ENCODE peak calls at places on chromosomes 1 and 21, in five cellular contexts. L, T, Y, O and B are unnamed samples.

GRCh38 chr1:232704694-232705680 is 75.1 kb upstream of the SIPA1L2 start:
- DNase-seq in L (peak), T (peak), Y (no peak), O (peak), B (no peak)

GRCh38 chr1:178011101-178011828 is 41.4 kb upstream of the SEC16B start:
- DNase-seq in L (no peak), T (peak), Y (no peak), O (no peak), B (no peak)

GRCh38 chr21:16082038-16082816 is 352.4 kb downstream of the USP25 start:
- DNase-seq in L (no peak), T (peak), Y (no peak), O (no peak), B (peak)

GRCh38 chr1:7608628-7609295 is 162.3 kb upstream of the VAMP3 start:
- DNase-seq in L (no peak), T (no peak), Y (no peak), O (no peak), B (no peak)

GRCh38 chr1:184143449-184143848 is 91.9 kb downstream of the TSEN15 start:
- DNase-seq in L (no peak), T (no peak), Y (no peak), O (no peak), B (no peak)

GRCh38 chr1:226120398-226120797 is 57.9 kb downstream of the H3-3A start:
- DNase-seq in L (no peak), T (no peak), Y (peak), O (no peak), B (no peak)

GRCh38 chr1:176450526-176450925 is 12.4 kb upstream of the PAPPA2 start:
- DNase-seq in L (peak), T (no peak), Y (no peak), O (no peak), B (no peak)

GRCh38 chr21:33643658-33644311 is 1.5 kb downstream of the ITSN1 start:
- DNase-seq in L (no peak), T (peak), Y (no peak), O (no peak), B (no peak)

GRCh38 chr1:223177681-223178080 is 34.6 kb upstream of the TLR5 start:
- DNase-seq in L (peak), T (no peak), Y (no peak), O (peak), B (no peak)

GRCh38 chr1:109620396-109620817 is 770 bp downstream of the AMPD2 start:
- DNase-seq in L (peak), T (peak), Y (no peak), O (no peak), B (no peak)

GRCh38 chr1:170162385-170163226 is 16.8 kb downstream of the NTMT2 start:
- DNase-seq in L (no peak), T (peak), Y (no peak), O (peak), B (no peak)

GRCh38 chr1:170168263-170168662 is 22.5 kb downstream of the NTMT2 start:
- DNase-seq in L (no peak), T (peak), Y (no peak), O (no peak), B (no peak)

GRCh38 chr1:170164103-170164763 is 18.5 kb downstream of the NTMT2 start:
- DNase-seq in L (no peak), T (no peak), Y (no peak), O (no peak), B (no peak)

DNA sequence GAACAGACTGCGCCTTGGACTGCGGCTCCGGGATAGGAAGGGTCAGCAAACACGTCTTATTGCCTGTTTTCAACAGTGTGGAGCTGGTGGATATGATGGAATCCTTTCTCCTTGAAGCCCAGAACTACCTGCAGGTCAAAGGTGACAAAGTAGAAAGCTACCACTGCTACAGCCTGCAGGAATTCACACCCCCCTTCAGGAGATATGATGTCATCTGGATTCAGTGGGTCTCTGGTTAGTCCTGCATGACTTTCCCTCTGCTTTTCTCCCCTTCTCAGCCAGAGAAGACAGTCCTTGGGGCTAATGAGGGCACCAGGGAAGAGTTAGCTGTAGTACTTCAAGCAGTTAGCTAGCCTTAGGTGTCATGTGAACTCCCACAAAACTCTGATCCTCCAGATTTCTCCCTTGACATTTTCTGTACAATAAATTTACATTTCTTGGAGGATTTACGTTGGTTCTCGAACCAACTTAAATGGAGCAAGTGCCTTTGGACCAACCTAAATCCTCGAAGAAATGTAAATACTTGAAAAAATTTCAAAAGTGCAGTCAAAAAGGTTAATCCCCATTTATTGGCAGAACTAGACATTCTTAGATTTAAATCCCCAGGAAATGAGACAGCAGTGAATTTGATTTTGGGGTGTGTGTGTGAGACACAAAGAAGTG is 20.9 kb downstream of the NTMT2 start:
- DNase-seq in L (no peak), T (no peak), Y (no peak), O (no peak), B (no peak)
- TF ChIP-seq CTCF in L (no peak), T (no peak), Y (no peak), O (no peak), B (no peak)

GRCh38 chr1:39672551-39672947 is 642 bp upstream of the NT5C1A start:
- DNase-seq in L (no peak), T (no peak), Y (peak), O (no peak), B (no peak)
- TF ChIP-seq CTCF in L (no peak), T (peak), Y (peak), O (no peak), B (peak)

GRCh38 chr21:38171723-38172344 is 85.0 kb upstream of the KCNJ15 start:
- DNase-seq in L (peak), T (peak), Y (no peak), O (no peak), B (no peak)

GRCh38 chr21:38170705-38171682 is 85.8 kb upstream of the KCNJ15 start:
- DNase-seq in L (no peak), T (peak), Y (no peak), O (no peak), B (no peak)

GRCh38 chr21:38166214-38166547 is 90.6 kb upstream of the KCNJ15 start:
- DNase-seq in L (no peak), T (no peak), Y (no peak), O (no peak), B (no peak)

GRCh38 chr21:38167345-38167744 is 89.4 kb upstream of the KCNJ15 start:
- DNase-seq in L (no peak), T (no peak), Y (no peak), O (no peak), B (no peak)

DNA sequence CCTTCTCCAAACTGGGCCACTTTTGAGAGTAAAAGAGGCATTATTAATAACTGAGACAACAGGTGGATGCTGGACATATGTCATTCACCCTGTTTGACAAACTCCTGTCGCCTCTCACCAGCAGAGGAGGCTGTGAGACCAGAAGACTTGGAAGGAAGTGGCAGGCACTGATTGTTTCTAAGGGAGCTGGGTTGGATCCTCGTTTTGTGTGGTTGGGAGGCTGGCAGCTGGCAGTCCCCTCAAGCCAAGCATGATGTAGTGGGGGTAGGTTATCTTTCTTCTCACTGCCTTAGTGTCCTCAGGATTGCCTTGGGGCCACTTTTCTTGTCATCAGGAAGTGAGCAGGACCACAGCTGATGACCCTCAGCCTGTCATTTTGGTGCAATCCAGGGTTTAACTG is 86.5 kb upstream of the KCNJ15 start:
- DNase-seq in L (peak), T (peak), Y (peak), O (no peak), B (no peak)
- TF ChIP-seq CTCF in L (no peak), T (peak), Y (peak), O (no peak), B (no peak)

DNA sequence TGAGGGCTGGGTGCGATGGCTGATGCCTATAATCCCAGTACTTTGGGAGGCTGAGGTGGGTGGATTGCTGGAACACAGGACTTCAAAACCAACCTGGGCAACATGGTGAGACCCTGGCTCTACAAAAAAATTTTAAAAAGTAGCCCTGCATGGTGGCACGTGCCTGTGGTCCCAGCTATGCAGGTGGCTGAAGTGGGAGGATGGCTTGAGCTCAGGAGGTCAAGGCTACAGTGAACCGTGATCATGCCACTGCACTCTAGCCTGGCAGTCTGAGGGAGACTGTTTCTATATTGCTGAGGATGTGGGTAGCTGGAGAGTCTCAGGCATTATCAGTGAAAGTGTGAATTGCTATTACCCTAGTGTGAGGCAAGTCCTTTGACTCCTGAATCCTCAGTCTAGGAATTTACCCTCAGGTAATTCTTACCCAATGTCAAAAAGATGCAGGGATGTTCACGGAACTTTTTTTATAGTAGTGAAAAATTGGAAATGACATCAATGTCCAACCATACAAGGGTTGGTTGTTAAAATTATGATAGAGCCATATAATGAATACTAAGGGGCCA is 61.8 kb upstream of the RPL11 start:
- DNase-seq in L (no peak), T (no peak), Y (no peak), O (no peak), B (no peak)
- TF ChIP-seq CTCF in L (no peak), T (no peak), Y (no peak), O (no peak), B (no peak)

DNA sequence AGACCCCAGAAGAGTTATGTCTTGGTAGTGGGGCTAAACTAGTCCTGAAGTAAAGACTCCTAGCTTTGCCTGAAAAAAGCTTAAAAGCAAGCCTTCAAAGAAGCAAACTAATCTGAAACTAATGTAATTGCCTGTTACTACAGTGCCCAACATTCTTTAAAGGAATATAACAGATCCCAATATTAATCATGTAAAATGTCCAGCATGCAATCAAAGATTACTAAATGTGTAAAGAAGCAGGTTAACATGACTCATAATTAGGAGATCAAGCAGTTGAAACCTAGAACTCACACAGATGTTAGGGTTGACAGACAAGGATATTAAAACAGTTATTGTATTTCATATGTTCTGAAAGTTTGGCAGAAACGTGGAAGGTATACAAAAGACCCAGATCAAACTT is 17.8 kb downstream of the DYRK1A start:
- DNase-seq in L (no peak), T (no peak), Y (no peak), O (no peak), B (no peak)
- TF ChIP-seq CTCF in L (no peak), T (no peak), Y (no peak), O (no peak), B (no peak)

GRCh38 chr1:214123061-214123784 is 135.4 kb downstream of the PROX1 start:
- DNase-seq in L (peak), T (peak), Y (peak), O (peak), B (peak)
- TF ChIP-seq CTCF in L (peak), T (peak), Y (peak), O (peak), B (peak)

DNA sequence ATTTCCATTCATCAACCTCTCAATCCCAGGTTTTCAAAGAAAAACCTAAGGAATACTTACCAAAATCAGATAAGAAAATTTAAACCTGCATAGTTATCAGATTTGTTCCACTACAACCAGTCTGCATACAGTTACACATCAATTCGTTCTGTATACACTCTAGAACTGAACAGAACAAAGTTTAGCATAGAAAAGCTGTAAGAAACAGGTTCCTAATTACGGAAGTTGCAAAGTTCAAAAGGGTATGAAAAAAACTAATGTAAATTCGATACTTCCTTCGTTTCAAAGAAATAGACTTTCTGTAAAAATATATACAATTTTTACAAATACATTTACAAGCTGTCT is 3.1 kb downstream of the MCL1 start:
- DNase-seq in L (no peak), T (no peak), Y (no peak), O (no peak), B (no peak)
- TF ChIP-seq CTCF in L (no peak), T (no peak), Y (no peak), O (no peak), B (no peak)

GRCh38 chr1:62590970-62591368 is 6.4 kb upstream of the ANGPTL3 start:
- DNase-seq in L (no peak), T (no peak), Y (no peak), O (no peak), B (no peak)
- TF ChIP-seq CTCF in L (no peak), T (no peak), Y (no peak), O (no peak), B (no peak)